ENCODE peak calls at places on chromosomes 16 and 17, in four cellular contexts. W, O, H and A are unnamed samples.

GRCh38 chr17:71709974-71710373 is 410.8 kb upstream of the SOX9 start:
- DNase-seq in W (no peak), H (no peak), O (no peak), A (no peak)

GRCh38 chr16:10878644-10879498 is 1.9 kb downstream of the CIITA start:
- DNase-seq in O (peak), H (no peak), W (peak), A (peak)

GRCh38 chr16:88353232-88353631 is 29.5 kb upstream of the ZNF469 start:
- DNase-seq in O (no peak), W (no peak), H (no peak), A (no peak)

GRCh38 chr17:28327031-28327607 is 8.1 kb downstream of the TMEM97 start:
- DNase-seq in H (no peak), W (no peak), O (no peak), A (peak)

GRCh38 chr17:416293-417206 is 63.9 kb upstream of the RPH3AL start:
- DNase-seq in O (no peak), W (no peak), H (no peak), A (no peak)

GRCh38 chr17:63042443-63042842 is 76.4 kb downstream of the TANC2 start:
- DNase-seq in W (no peak), H (no peak), O (no peak), A (no peak)

GRCh38 chr17:7893226-7893880 is 4.8 kb downstream of the CHD3 start:
- DNase-seq in W (no peak), O (no peak), H (no peak), A (no peak)

GRCh38 chr17:11730747-11731146 is 132.5 kb downstream of the DNAH9 start:
- DNase-seq in H (no peak), W (no peak), O (no peak), A (no peak)

GRCh38 chr16:30784215-30784614 is 2.8 kb downstream of the ZNF629 start:
- DNase-seq in W (no peak), O (no peak), H (no peak), A (no peak)

GRCh38 chr17:35242805-35243458 is at the start of gene SLFN5:
- DNase-seq in W (peak), H (peak), O (peak), A (peak)
- TF ChIP-seq POLR2A in W (peak), H (peak), O (peak), A (peak)

GRCh38 chr17:81636505-81637288 is at the start of the genes NPLOC4 and TSPAN10:
- DNase-seq in H (peak), O (peak), W (peak), A (peak)

GRCh38 chr17:81635973-81636504 is 873 bp downstream of the NPLOC4 start:
- DNase-seq in W (no peak), O (no peak), H (no peak), A (no peak)

GRCh38 chr17:81638683-81639082 is 1.7 kb downstream of the TSPAN10 start:
- DNase-seq in O (no peak), H (no peak), W (no peak), A (no peak)

GRCh38 chr17:81631482-81631881 is 5.4 kb downstream of the NPLOC4 start:
- DNase-seq in H (no peak), O (no peak), W (no peak), A (no peak)

GRCh38 chr17:81635431-81635830 is 1.5 kb downstream of the NPLOC4 start:
- DNase-seq in H (peak), O (no peak), W (no peak), A (no peak)
- H3K4me3 ChIP-seq in H (peak), O (no peak), W (peak), A (no peak)

GRCh38 chr17:37708616-37709212 is 36.1 kb downstream of the HNF1B start:
- DNase-seq in W (no peak), O (peak), H (no peak), A (no peak)
- TF ChIP-seq POLR2A in W (no peak), O (peak), H (no peak), A (no peak)

GRCh38 chr16:1103649-1104005 is 7.6 kb upstream of the C1QTNF8 start:
- DNase-seq in W (no peak), H (no peak), O (no peak), A (no peak)
- H3K4me3 ChIP-seq in W (no peak), H (no peak), O (no peak), A (no peak)

DNA sequence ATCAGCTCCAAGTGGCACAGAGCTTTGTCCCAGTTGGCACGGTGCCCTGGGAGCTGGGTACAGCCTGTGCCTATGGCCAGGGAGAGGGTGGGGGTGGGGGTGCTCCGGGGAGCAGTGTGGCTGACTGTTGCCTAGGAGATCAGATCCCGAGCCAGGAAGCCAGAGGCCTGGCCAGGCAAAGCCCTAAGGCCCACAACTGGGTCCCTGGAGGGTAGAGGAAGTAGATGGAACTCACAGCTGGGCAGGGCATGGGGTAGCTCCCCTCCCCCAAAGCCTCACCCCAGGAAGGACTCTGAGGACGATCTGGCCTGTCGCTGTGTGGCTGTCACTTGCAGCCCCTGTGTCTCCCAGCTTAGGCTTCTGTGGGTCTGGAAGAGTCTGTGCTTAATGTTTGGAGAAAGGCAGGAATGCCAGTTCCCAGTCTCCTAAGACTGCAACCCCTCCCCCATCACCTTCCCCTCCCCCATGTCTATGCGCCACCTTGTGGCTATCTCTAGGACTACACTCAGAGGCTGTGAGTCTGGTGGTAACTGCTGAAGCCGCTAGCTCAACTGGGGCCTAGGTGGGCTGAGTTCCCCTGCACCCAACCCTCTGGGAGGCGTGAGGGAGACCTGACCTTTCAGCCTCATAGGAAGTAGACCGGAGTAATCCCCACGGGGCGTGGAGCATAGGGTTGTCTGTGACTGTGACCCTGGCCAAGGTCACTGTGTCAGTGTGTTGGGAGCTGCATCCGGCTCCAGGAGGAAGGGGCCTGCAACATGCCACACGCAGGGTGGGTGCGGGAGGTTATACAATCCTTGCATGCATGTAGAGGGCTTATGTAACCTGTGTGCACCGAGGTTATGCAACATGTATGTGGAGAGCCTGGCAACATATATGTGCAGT is 12.7 kb downstream of the THRA start:
- DNase-seq in O (peak), H (peak), W (no peak), A (no peak)
- TF ChIP-seq POLR2A in O (peak), H (no peak), W (no peak), A (no peak)

GRCh38 chr16:48383204-48383876 is 1.9 kb downstream of the SIAH1 start:
- DNase-seq in H (no peak), W (no peak), O (no peak), A (no peak)

GRCh38 chr16:48378276-48378675 is 6.9 kb downstream of the SIAH1 start:
- DNase-seq in O (no peak), W (no peak), H (no peak), A (no peak)

GRCh38 chr16:48381201-48381600 is 4.0 kb downstream of the SIAH1 start:
- DNase-seq in H (no peak), W (no peak), O (no peak), A (no peak)

GRCh38 chr16:48382131-48382530 is 3.1 kb downstream of the SIAH1 start:
- DNase-seq in H (no peak), W (no peak), O (no peak), A (no peak)

GRCh38 chr16:48378836-48379235 is 6.4 kb downstream of the SIAH1 start:
- DNase-seq in W (no peak), O (no peak), H (no peak), A (no peak)
- H3K4me3 ChIP-seq in W (no peak), O (no peak), H (no peak), A (no peak)